ENCODE peak calls at places on chromosomes 5 and 9, in nine cellular contexts. One of them, this sample, is unnamed.

GRCh38 chr9:107358867-107359440 is 75.9 kb downstream of the RAD23B start:
- DNase-seq in Karpas-422: no peak
- DNase-seq in GDM1: no peak
- DNase-seq in HTR-8/SVneo: no peak
- DNase-seq in mucosa of descending colon: no peak
- DNase-seq in GM12891: no peak
- DNase-seq in thyroid gland: no peak
- DNase-seq in mesothelial cell of epicardium: no peak
- DNase-seq in non-pigmented ciliary epithelial cell: no peak
- DNase-seq in this sample: peak; percentile 87

GRCh38 chr5:104363567-104363966 is 801.0 kb upstream of the NUDT12 start:
- DNase-seq in mesothelial cell of epicardium: no peak
- DNase-seq in Karpas-422: no peak
- DNase-seq in thyroid gland: no peak
- DNase-seq in non-pigmented ciliary epithelial cell: no peak
- DNase-seq in HTR-8/SVneo: no peak
- DNase-seq in GM12891: no peak
- DNase-seq in mucosa of descending colon: no peak
- DNase-seq in GDM1: no peak
- DNase-seq in this sample: no peak

GRCh38 chr5:32144637-32145207 is 29.4 kb downstream of the GOLPH3 start:
- DNase-seq in GM12891: no peak
- DNase-seq in GDM1: no peak
- DNase-seq in mucosa of descending colon: no peak
- DNase-seq in Karpas-422: no peak
- DNase-seq in non-pigmented ciliary epithelial cell: no peak
- DNase-seq in HTR-8/SVneo: no peak
- DNase-seq in thyroid gland: no peak
- DNase-seq in mesothelial cell of epicardium: no peak
- DNase-seq in this sample: no peak

GRCh38 chr9:14399736-14400657 is 86.1 kb upstream of the NFIB start:
- DNase-seq in mucosa of descending colon: no peak
- DNase-seq in mesothelial cell of epicardium: no peak
- DNase-seq in GDM1: no peak
- DNase-seq in thyroid gland: no peak
- DNase-seq in non-pigmented ciliary epithelial cell: no peak
- DNase-seq in GM12891: no peak
- DNase-seq in Karpas-422: no peak
- DNase-seq in HTR-8/SVneo: no peak
- DNase-seq in this sample: no peak

GRCh38 chr9:99416007-99416406 is 193.9 kb downstream of the SEC61B start:
- DNase-seq in Karpas-422: no peak
- DNase-seq in GDM1: no peak
- DNase-seq in mesothelial cell of epicardium: no peak
- DNase-seq in HTR-8/SVneo: no peak
- DNase-seq in GM12891: no peak
- DNase-seq in thyroid gland: no peak
- DNase-seq in mucosa of descending colon: no peak
- DNase-seq in non-pigmented ciliary epithelial cell: no peak
- DNase-seq in this sample: no peak

GRCh38 chr5:123371575-123372179 is 51.5 kb downstream of the CEP120 start:
- DNase-seq in HTR-8/SVneo: no peak
- DNase-seq in mucosa of descending colon: no peak
- DNase-seq in GM12891: no peak
- DNase-seq in GDM1: peak; percentile 2
- DNase-seq in mesothelial cell of epicardium: peak; percentile 18
- DNase-seq in Karpas-422: no peak
- DNase-seq in thyroid gland: peak; percentile 51
- DNase-seq in non-pigmented ciliary epithelial cell: no peak
- DNase-seq in this sample: no peak

GRCh38 chr9:121779381-121780117 is 128.1 kb downstream of the DAB2IP start:
- DNase-seq in mesothelial cell of epicardium: no peak
- DNase-seq in GDM1: no peak
- DNase-seq in non-pigmented ciliary epithelial cell: peak; percentile 11
- DNase-seq in mucosa of descending colon: no peak
- DNase-seq in HTR-8/SVneo: no peak
- DNase-seq in GM12891: no peak
- DNase-seq in thyroid gland: no peak
- DNase-seq in Karpas-422: no peak
- DNase-seq in this sample: no peak

GRCh38 chr5:136191304-136192014 is 1.5 kb downstream of the SMIM32 start:
- DNase-seq in mucosa of descending colon: peak; percentile 69
- DNase-seq in GDM1: no peak
- DNase-seq in mesothelial cell of epicardium: no peak
- DNase-seq in GM12891: no peak
- DNase-seq in non-pigmented ciliary epithelial cell: no peak
- DNase-seq in thyroid gland: no peak
- DNase-seq in HTR-8/SVneo: no peak
- DNase-seq in Karpas-422: no peak
- DNase-seq in this sample: no peak

GRCh38 chr9:30723656-30724055 is 1660.8 kb upstream of the ACO1 start:
- DNase-seq in mucosa of descending colon: no peak
- DNase-seq in GM12891: no peak
- DNase-seq in GDM1: no peak
- DNase-seq in mesothelial cell of epicardium: no peak
- DNase-seq in non-pigmented ciliary epithelial cell: peak; percentile 35
- DNase-seq in HTR-8/SVneo: no peak
- DNase-seq in thyroid gland: no peak
- DNase-seq in Karpas-422: no peak
- DNase-seq in this sample: no peak

GRCh38 chr5:57700484-57700883 is 217.9 kb upstream of the ACTBL2 start:
- DNase-seq in Karpas-422: no peak
- DNase-seq in GM12891: no peak
- DNase-seq in HTR-8/SVneo: no peak
- DNase-seq in thyroid gland: no peak
- DNase-seq in mesothelial cell of epicardium: no peak
- DNase-seq in non-pigmented ciliary epithelial cell: no peak
- DNase-seq in GDM1: no peak
- DNase-seq in mucosa of descending colon: no peak
- DNase-seq in this sample: no peak

GRCh38 chr5:9455826-9456434 is 89.9 kb downstream of the SEMA5A start:
- DNase-seq in mesothelial cell of epicardium: no peak
- DNase-seq in non-pigmented ciliary epithelial cell: no peak
- DNase-seq in GM12891: no peak
- DNase-seq in thyroid gland: no peak
- DNase-seq in Karpas-422: no peak
- DNase-seq in GDM1: no peak
- DNase-seq in HTR-8/SVneo: no peak
- DNase-seq in mucosa of descending colon: no peak
- DNase-seq in this sample: no peak

GRCh38 chr5:86199287-86199686 is 418.5 kb upstream of the COX7C start:
- DNase-seq in non-pigmented ciliary epithelial cell: no peak
- DNase-seq in HTR-8/SVneo: no peak
- DNase-seq in GM12891: no peak
- DNase-seq in mucosa of descending colon: no peak
- DNase-seq in GDM1: no peak
- DNase-seq in Karpas-422: no peak
- DNase-seq in mesothelial cell of epicardium: no peak
- DNase-seq in thyroid gland: no peak
- DNase-seq in this sample: no peak

GRCh38 chr5:138095100-138095907 is 11.5 kb downstream of the WNT8A start:
- DNase-seq in mucosa of descending colon: no peak
- DNase-seq in Karpas-422: no peak
- DNase-seq in thyroid gland: no peak
- DNase-seq in GDM1: no peak
- DNase-seq in mesothelial cell of epicardium: no peak
- DNase-seq in non-pigmented ciliary epithelial cell: no peak
- DNase-seq in HTR-8/SVneo: no peak
- DNase-seq in GM12891: no peak
- DNase-seq in this sample: no peak